ENCODE peak calls at places on chromosome 4, in six cellular contexts. S is A549, W is uterus, D is MM.1S, R is cardiac muscle cell, V is fibroblast of the aortic adventitia. B is an unnamed sample.
A peak's percentile ranks its signal among the peaks of the same experiment; 100 is the strongest.

GRCh38 chr4:155569960-155570515 is 96.6 kb upstream of the GUCY1A1 start:
- DNase-seq in V (no peak), W (no peak), S (no peak), D (no peak), R (no peak), B (no peak)

GRCh38 chr4:185305979-185306442 is 89.7 kb downstream of the LRP2BP start:
- DNase-seq in D (no peak), R (no peak), V (peak; percentile 90), S (no peak), W (no peak), B (peak; percentile 79)

GRCh38 chr4:176302283-176303275 is 17.2 kb upstream of the SPCS3 start:
- DNase-seq in S (peak; percentile 34), D (no peak), V (peak; percentile 85), R (no peak), W (no peak), B (peak; percentile 47)

GRCh38 chr4:19700951-19701350 is 550.8 kb upstream of the SLIT2 start:
- DNase-seq in S (no peak), R (no peak), V (peak; percentile 16), W (no peak), D (no peak), B (peak; percentile 10)

GRCh38 chr4:101081695-101082369 is 265.5 kb downstream of the PPP3CA start:
- DNase-seq in D (no peak), R (no peak), W (no peak), V (no peak), S (no peak), B (no peak)

GRCh38 chr4:40492747-40493146 is 136.9 kb downstream of the RBM47 start:
- DNase-seq in R (no peak), V (no peak), S (no peak), D (no peak), W (no peak), B (no peak)

GRCh38 chr4:86993909-86994672 is 59.3 kb downstream of the AFF1 start:
- DNase-seq in V (no peak), S (no peak), R (no peak), D (no peak), W (no peak), B (no peak)

GRCh38 chr4:134327274-134328122 is 125.9 kb upstream of the PABPC4L start:
- DNase-seq in V (no peak), S (no peak), D (no peak), W (no peak), R (no peak), B (no peak)

GRCh38 chr4:105712766-105713165 is 4.2 kb downstream of the GSTCD start:
- DNase-seq in R (no peak), V (no peak), D (no peak), W (no peak), S (no peak), B (no peak)

GRCh38 chr4:105710678-105711077 is 2.1 kb downstream of the GSTCD start:
- DNase-seq in S (no peak), R (no peak), D (no peak), V (peak; percentile 20), W (no peak), B (no peak)

GRCh38 chr4:105714071-105714521 is 5.5 kb downstream of the GSTCD start:
- DNase-seq in D (peak; percentile 50), R (no peak), W (no peak), S (no peak), V (peak; percentile 7), B (no peak)

GRCh38 chr4:105715692-105716278 is 7.2 kb downstream of the GSTCD start:
- DNase-seq in W (no peak), S (peak; percentile 18), V (peak; percentile 68), D (peak; percentile 41), R (peak; percentile 28), B (no peak)

DNA sequence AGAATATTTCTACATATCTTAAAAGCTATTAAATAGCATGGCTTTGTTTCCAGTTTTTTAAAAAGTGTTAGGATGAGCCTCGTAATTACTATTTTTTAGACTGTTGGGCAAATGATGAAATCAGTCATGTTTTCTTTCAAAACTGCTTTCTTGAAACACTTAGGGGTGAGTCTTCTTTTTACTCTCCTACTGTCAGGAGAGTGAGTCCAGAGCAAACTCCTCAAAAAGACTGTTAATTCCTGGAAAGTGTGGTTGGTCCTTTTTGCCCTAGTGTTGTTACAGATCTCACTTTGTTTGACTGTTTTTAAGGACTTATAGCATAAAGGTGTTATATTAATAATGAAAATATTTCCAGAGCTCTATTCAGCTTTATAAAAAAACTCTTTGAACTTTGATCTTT is 6.3 kb downstream of the GSTCD start:
- DNase-seq in S (no peak), D (no peak), V (peak; percentile 6), W (no peak), R (no peak), B (no peak)
- H3K4me3 ChIP-seq in S (no peak overlapping the region), D (peak overlapping the region; percentile 28), V (no peak overlapping the region), W (no peak overlapping the region), R (no peak overlapping the region), B (no peak overlapping the region)

GRCh38 chr4:72857216-72857615 is 212.3 kb downstream of the COX18 start:
- DNase-seq in S (no peak), R (no peak), V (no peak), D (no peak), W (no peak), B (no peak)
- H3K4me3 ChIP-seq in S (no peak overlapping the region), R (no peak overlapping the region), V (no peak overlapping the region), D (no peak overlapping the region), W (no peak overlapping the region), B (no peak overlapping the region)

DNA sequence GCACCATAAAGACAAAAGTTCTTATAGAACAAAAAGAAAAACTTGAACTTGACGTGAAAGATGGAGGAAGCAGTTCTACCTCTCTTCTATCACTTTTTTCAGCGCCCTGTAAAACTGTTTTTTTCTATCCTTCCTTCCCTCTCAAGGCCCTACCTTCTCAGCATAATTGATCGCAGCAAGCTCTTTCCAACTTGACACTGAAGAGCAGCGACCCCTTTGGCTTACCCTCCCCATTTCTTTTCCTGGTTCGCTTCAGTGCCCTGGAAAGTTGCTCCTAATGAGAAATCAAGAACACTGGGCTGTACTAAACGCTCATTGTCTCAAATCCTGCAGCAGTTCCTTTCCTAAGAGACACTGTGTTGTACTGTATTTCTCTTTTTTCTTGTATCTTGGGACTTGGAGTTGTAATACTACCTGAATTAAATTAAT is 150.6 kb upstream of the SLC4A4 start:
- DNase-seq in V (no peak), R (peak; percentile 53), D (no peak), S (no peak), W (no peak), B (no peak)
- H3K4me3 ChIP-seq in V (peak overlapping the region; percentile 78), R (peak overlapping the region; percentile 82), D (peak overlapping the region; percentile 67), S (peak overlapping the region; percentile 89), W (no peak overlapping the region), B (peak overlapping the region; percentile 75)

GRCh38 chr4:173520921-173521473 is 9.0 kb downstream of the HAND2 start:
- DNase-seq in R (peak; percentile 29), S (no peak), V (no peak), W (no peak), D (no peak), B (no peak)

GRCh38 chr4:173522874-173523395 is 7.1 kb downstream of the HAND2 start:
- DNase-seq in R (no peak), W (no peak), D (no peak), V (peak; percentile 72), S (no peak), B (no peak)

GRCh38 chr4:173524218-173525117 is 5.6 kb downstream of the HAND2 start:
- DNase-seq in S (no peak), R (peak; percentile 48), W (no peak), V (no peak), D (no peak), B (no peak)

GRCh38 chr4:173521474-173522159 is 8.4 kb downstream of the HAND2 start:
- DNase-seq in V (no peak), W (no peak), R (peak; percentile 56), D (no peak), S (no peak), B (no peak)

DNA sequence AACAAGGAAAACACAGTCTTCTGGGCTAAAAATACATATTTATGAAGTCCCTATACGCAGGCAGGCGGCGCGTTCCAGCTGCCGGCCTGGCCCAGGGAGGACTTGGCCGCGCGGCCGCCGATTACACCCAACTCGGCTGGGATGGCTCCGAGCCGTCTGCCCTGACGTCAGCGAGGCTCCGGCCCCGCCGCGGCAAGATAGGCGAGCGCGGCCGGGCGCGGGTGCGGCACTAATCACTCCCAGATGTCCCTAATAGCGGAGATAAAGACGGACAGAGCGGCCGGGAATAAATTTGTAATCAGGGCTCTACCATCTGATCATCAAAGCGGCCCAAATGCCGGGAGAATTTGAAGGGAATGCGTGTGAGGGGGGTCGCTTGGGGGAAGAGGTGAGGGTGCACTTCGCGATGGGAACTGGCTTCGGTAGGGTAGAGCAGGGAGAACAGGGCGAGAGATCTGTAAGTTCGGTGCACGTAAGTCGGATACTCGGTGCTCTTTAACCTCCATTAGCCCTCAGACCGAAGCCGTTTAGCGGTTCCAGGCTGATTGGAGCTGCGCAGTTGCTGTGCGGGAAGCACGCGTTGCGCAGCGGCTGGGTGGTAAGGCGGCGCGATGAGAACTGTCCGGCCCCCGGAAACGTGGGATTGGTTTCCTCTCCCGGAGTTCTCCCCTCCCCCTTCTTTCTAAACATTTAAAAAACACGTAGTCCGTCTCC is 7.7 kb downstream of the HAND2 start:
- DNase-seq in W (peak; percentile 92), S (no peak), V (peak; percentile 96), D (no peak), R (peak; percentile 94), B (peak; percentile 81)
- H3K4me3 ChIP-seq in W (peak overlapping the region; percentile 43), S (no peak overlapping the region), V (peak overlapping the region; percentile 94), D (no peak overlapping the region), R (peak overlapping the region; percentile 96), B (peak overlapping the region; percentile 57)

DNA sequence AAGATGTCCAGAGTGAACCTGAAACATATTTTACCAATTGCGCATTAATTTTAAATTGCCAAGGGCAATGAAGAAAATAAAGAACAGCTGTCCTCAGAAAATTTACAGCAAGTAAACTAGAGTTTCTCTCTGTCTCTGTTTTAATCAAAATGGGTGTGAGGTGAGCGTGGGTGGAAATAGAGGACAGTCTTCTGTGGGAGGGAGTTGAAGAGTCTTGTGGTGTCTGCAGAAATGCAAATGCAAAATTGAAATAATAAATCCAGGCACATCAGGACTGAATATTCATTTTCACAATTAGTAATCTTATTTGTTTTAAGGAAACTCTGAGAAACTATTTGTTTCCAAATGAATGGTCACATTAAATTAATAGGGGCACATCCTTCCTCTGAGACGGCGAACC is 192.0 kb downstream of the ARHGAP10 start:
- DNase-seq in V (no peak), W (no peak), D (no peak), S (no peak), R (no peak), B (no peak)
- H3K4me3 ChIP-seq in V (no peak overlapping the region), W (no peak overlapping the region), D (no peak overlapping the region), S (no peak overlapping the region), R (no peak overlapping the region), B (no peak overlapping the region)

B was measured in skeletal muscle cell.